ENCODE peak calls at places on chromosomes 11 and 22, in four cellular contexts. One of them, this sample, is unnamed.
A peak's percentile ranks its signal among the peaks of the same experiment; 100 is the strongest.

GRCh38 chr11:112596324-112596723 is 335.7 kb upstream of the PLET1 start:
- DNase-seq in heart right ventricle: no peak
- DNase-seq in psoas muscle: no peak
- DNase-seq in tibial nerve: no peak
- DNase-seq in this sample: no peak

GRCh38 chr11:36631704-36632287 is 33.8 kb upstream of the RAG2 start:
- DNase-seq in heart right ventricle: no peak
- DNase-seq in psoas muscle: no peak
- DNase-seq in tibial nerve: no peak
- DNase-seq in this sample: no peak

GRCh38 chr11:47183031-47183856 is 3.0 kb downstream of the PACSIN3 start:
- DNase-seq in heart right ventricle: peak; percentile 60
- DNase-seq in psoas muscle: peak; percentile 90
- DNase-seq in tibial nerve: no peak
- DNase-seq in this sample: peak; percentile 77

GRCh38 chr11:49377978-49378377 is 169.6 kb upstream of the FOLH1 start:
- DNase-seq in heart right ventricle: no peak
- DNase-seq in psoas muscle: no peak
- DNase-seq in tibial nerve: no peak
- DNase-seq in this sample: no peak

GRCh38 chr11:101870510-101870909 is 44.3 kb upstream of the CEP126 start:
- DNase-seq in heart right ventricle: no peak
- DNase-seq in psoas muscle: no peak
- DNase-seq in tibial nerve: no peak
- DNase-seq in this sample: no peak

GRCh38 chr11:85918910-85919794 is 64.0 kb downstream of the CCDC83 start:
- DNase-seq in heart right ventricle: no peak
- DNase-seq in psoas muscle: no peak
- DNase-seq in tibial nerve: no peak
- DNase-seq in this sample: no peak

GRCh38 chr11:117703209-117703608 is 93.8 kb downstream of the DSCAML1 start:
- DNase-seq in heart right ventricle: no peak
- DNase-seq in psoas muscle: no peak
- DNase-seq in tibial nerve: no peak
- DNase-seq in this sample: no peak

GRCh38 chr22:44131412-44131811 is 49.3 kb upstream of the PARVG start:
- DNase-seq in heart right ventricle: no peak
- DNase-seq in psoas muscle: peak; percentile 11
- DNase-seq in tibial nerve: no peak
- DNase-seq in this sample: no peak

GRCh38 chr11:76984741-76985140 is 49.5 kb upstream of the B3GNT6 start:
- DNase-seq in heart right ventricle: no peak
- DNase-seq in psoas muscle: no peak
- DNase-seq in tibial nerve: no peak
- DNase-seq in this sample: no peak

GRCh38 chr11:41978951-41979350 is 519.5 kb upstream of the LRRC4C start:
- DNase-seq in heart right ventricle: no peak
- DNase-seq in psoas muscle: no peak
- DNase-seq in tibial nerve: no peak
- DNase-seq in this sample: no peak

GRCh38 chr11:3990406-3990805 is 104.2 kb upstream of the RRM1 start:
- DNase-seq in heart right ventricle: no peak
- DNase-seq in psoas muscle: no peak
- DNase-seq in tibial nerve: no peak
- DNase-seq in this sample: no peak

GRCh38 chr11:36053901-36054300 is 110.0 kb downstream of the LDLRAD3 start:
- DNase-seq in heart right ventricle: no peak
- DNase-seq in psoas muscle: no peak
- DNase-seq in tibial nerve: no peak
- DNase-seq in this sample: no peak

GRCh38 chr11:2377511-2378443 is 667 bp downstream of the CD81 start:
- DNase-seq in heart right ventricle: peak; percentile 78
- DNase-seq in psoas muscle: peak; percentile 83
- DNase-seq in tibial nerve: peak; percentile 76
- DNase-seq in this sample: no peak

GRCh38 chr11:8963569-8964323 is 496 bp downstream of the TMEM9B start:
- DNase-seq in heart right ventricle: peak; percentile 75
- DNase-seq in psoas muscle: peak; percentile 88
- DNase-seq in tibial nerve: peak; percentile 38
- DNase-seq in this sample: peak; percentile 80

GRCh38 chr11:80350541-80350940 is 909.7 kb upstream of the TENM4 start:
- DNase-seq in heart right ventricle: no peak
- DNase-seq in psoas muscle: no peak
- DNase-seq in tibial nerve: no peak
- DNase-seq in this sample: no peak

GRCh38 chr11:14980854-14981253 is 8.7 kb upstream of the CALCA start:
- DNase-seq in heart right ventricle: no peak
- DNase-seq in psoas muscle: no peak
- DNase-seq in tibial nerve: no peak
- DNase-seq in this sample: peak; percentile 47

GRCh38 chr11:74849525-74850391 is 99.1 kb downstream of the XRRA1 start:
- DNase-seq in heart right ventricle: peak; percentile 15
- DNase-seq in psoas muscle: peak; percentile 57
- DNase-seq in tibial nerve: no peak
- DNase-seq in this sample: no peak

GRCh38 chr11:72958790-72959189 is 144.6 kb downstream of the ATG16L2 start:
- DNase-seq in heart right ventricle: no peak
- DNase-seq in psoas muscle: no peak
- DNase-seq in tibial nerve: no peak
- DNase-seq in this sample: no peak

GRCh38 chr22:39309364-39309861 is 10.0 kb downstream of the RPL3 start:
- DNase-seq in heart right ventricle: no peak
- DNase-seq in psoas muscle: no peak
- DNase-seq in tibial nerve: no peak
- DNase-seq in this sample: no peak

GRCh38 chr22:20940178-20940790 is 23.1 kb downstream of the CRKL start:
- DNase-seq in heart right ventricle: no peak
- DNase-seq in psoas muscle: no peak
- DNase-seq in tibial nerve: no peak
- DNase-seq in this sample: no peak

GRCh38 chr11:102253018-102253775 is 64.1 kb upstream of the BIRC3 start:
- DNase-seq in heart right ventricle: no peak
- DNase-seq in psoas muscle: no peak
- DNase-seq in tibial nerve: no peak
- DNase-seq in this sample: no peak

GRCh38 chr22:29520851-29521250 is 32.7 kb downstream of the THOC5 start:
- DNase-seq in heart right ventricle: no peak
- DNase-seq in psoas muscle: no peak
- DNase-seq in tibial nerve: no peak
- DNase-seq in this sample: no peak

GRCh38 chr11:14414470-14415461 is 55.8 kb upstream of the RRAS2 start:
- DNase-seq in heart right ventricle: no peak
- DNase-seq in psoas muscle: no peak
- DNase-seq in tibial nerve: no peak
- DNase-seq in this sample: no peak

GRCh38 chr22:28128827-28129226 is 209.8 kb upstream of the PITPNB start:
- DNase-seq in heart right ventricle: no peak
- DNase-seq in psoas muscle: no peak
- DNase-seq in tibial nerve: no peak
- DNase-seq in this sample: no peak

GRCh38 chr11:123461164-123461563 is 31.1 kb downstream of the GRAMD1B start:
- DNase-seq in heart right ventricle: peak; percentile 68
- DNase-seq in psoas muscle: peak; percentile 89
- DNase-seq in tibial nerve: peak; percentile 17
- DNase-seq in this sample: peak; percentile 93

GRCh38 chr11:108871867-108872266 is 207.0 kb downstream of the DDX10 start:
- DNase-seq in heart right ventricle: no peak
- DNase-seq in psoas muscle: no peak
- DNase-seq in tibial nerve: no peak
- DNase-seq in this sample: no peak

GRCh38 chr22:46096706-46097230 is 53.6 kb upstream of the PPARA start:
- DNase-seq in heart right ventricle: no peak
- DNase-seq in psoas muscle: no peak
- DNase-seq in tibial nerve: no peak
- DNase-seq in this sample: no peak

GRCh38 chr22:41699264-41700104 is at the start of gene MEI1:
- DNase-seq in heart right ventricle: peak; percentile 86
- DNase-seq in psoas muscle: peak; percentile 92
- DNase-seq in tibial nerve: peak; percentile 58
- DNase-seq in this sample: peak; percentile 65

DNA sequence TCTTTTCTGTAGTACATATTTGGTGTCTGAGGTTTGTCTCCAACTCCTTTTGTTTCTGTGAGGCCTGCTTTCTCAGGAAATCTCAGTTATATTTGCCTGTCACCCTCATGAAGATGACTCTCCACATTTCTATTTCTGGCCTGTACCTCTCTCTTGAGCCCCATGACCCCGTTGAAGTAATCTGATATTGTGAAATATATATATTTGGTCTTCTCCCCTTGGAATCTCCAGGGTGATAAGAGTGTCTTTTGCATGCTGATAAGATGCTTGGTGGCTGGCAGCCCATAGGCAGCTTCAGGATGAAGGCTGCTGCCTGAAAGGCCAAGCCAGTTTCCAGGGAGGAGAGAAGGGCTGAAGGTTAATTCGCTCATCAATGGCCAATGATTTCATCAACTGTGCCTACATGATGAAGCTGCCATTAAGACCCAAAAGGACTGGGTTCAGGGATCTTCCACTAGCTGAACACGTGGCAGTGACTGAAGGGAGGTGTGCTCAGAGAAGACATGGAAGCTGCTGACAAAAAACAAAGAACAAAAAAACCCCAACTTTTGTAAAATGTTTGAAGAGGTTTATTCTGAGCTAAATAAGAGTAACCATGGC is 67.4 kb downstream of the MICAL2 start:
- DNase-seq in heart right ventricle: no peak
- DNase-seq in psoas muscle: no peak
- DNase-seq in tibial nerve: no peak
- DNase-seq in this sample: no peak
- H3K4me3 ChIP-seq in heart right ventricle: no peak overlapping the region
- H3K4me3 ChIP-seq in psoas muscle: no peak overlapping the region
- H3K4me3 ChIP-seq in tibial nerve: no peak overlapping the region
- H3K4me3 ChIP-seq in this sample: no peak overlapping the region

GRCh38 chr22:22883090-22883727 is 4.4 kb upstream of the IGLL5 start:
- DNase-seq in heart right ventricle: no peak
- DNase-seq in psoas muscle: no peak
- DNase-seq in tibial nerve: no peak
- DNase-seq in this sample: no peak

GRCh38 chr22:22884010-22884887 is 3.4 kb upstream of the IGLL5 start:
- DNase-seq in heart right ventricle: peak; percentile 64
- DNase-seq in psoas muscle: no peak
- DNase-seq in tibial nerve: peak; percentile 81
- DNase-seq in this sample: no peak

GRCh38 chr22:22887621-22888503 is at the start of gene IGLL5:
- DNase-seq in heart right ventricle: no peak
- DNase-seq in psoas muscle: no peak
- DNase-seq in tibial nerve: no peak
- DNase-seq in this sample: no peak

GRCh38 chr22:22886546-22886945 is 1.1 kb upstream of the IGLL5 start:
- DNase-seq in heart right ventricle: no peak
- DNase-seq in psoas muscle: no peak
- DNase-seq in tibial nerve: no peak
- DNase-seq in this sample: no peak

DNA sequence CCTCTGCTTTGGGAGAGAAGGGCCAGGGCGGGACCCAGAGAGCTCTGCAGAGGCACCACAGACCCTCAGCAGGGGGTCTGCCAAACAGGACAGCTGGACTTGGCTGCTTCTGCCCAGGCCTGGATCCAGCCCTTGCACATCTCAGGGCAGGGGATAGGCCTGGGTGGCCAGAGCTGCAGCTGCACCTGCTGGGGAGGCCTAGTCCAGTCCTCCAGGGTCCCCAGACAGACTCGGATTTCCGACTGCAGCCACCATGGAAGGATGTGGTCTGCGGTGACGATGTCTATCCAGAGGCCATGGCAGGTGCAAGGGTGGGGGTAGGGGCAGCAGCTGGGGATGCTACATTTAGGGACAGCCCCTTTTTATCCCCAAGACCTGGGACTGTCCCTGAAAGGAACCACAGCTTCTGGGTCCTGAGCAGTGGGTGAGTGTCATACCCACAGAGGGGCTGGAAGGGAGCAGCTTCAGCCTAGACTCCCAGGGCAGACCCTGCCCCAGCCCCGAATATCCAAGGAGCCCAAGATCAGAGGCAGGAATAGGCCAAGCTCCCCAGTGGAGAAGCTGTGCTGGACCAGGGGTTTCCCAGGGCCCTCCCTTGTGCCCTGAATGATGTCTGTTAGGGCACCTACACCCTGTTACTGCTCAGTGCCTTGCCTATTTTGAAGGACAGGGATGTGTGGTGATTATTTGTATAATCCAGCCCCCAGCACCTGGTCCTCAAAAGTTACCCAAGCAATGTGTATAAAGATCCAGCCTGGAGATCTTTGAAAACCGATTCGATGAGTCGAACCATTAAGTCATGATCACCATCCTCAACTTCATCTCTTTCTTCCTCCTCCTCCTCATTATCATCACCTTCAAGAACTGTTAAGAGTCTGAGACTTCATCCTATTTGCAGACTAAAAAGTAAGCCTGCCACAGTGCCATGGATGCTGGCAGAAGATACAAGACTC is 2.5 kb upstream of the IGLL5 start:
- DNase-seq in heart right ventricle: peak; percentile 1
- DNase-seq in psoas muscle: no peak
- DNase-seq in tibial nerve: no peak
- DNase-seq in this sample: no peak
- H3K9me3 ChIP-seq in heart right ventricle: no peaks in the 10 kb centered on the region
- H3K9me3 ChIP-seq in psoas muscle: no peaks in the 10 kb centered on the region
- H3K9me3 ChIP-seq in tibial nerve: no peaks in the 10 kb centered on the region
- H3K9me3 ChIP-seq in this sample: no peaks in the 10 kb centered on the region

DNA sequence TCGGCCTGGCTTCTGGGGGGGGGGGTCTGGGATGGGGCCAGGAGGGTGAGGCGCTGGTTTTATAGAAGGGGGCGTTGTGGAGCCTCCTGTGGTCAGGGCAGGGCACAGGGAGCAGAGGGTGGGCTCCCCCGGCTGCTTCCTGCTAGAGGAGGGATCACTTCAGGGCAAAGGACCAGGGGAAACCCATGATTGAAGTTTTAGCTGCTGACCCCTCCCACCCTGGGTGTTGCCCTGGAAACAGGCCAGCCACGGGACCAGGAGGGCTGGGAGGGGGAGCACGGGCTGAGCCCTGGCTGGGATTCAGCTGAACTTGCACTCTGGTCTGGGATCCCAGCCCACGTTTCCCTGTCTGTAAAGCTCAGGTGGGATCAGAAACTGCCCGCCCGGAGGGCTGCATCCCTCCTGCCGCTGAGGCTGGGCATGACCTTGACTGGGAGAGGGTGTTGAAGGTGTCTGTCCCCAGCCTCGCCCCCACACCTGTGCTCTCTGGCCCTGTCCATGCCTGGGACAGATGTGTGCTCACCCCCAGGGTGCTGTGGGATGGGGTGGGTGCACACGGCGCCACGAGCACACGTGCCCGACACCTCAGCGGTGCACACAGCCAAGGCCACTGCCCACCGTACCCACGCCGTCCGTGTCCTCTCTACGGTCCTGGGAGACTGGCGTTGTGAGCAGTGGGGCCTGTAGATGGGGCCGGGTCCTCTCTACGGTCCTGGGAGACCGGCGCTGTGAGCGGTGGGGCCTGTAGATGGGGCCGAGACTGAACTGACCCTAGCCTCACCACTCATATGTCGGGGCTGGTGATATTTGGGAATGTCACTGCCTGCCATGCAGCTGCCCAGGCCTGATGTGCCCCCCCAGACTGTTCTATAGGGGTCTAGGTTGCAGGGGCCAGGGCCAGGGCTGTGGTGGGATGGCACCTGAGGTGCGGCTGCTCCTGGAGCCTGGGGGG is 2.3 kb downstream of the TSPAN4 start:
- DNase-seq in heart right ventricle: peak; percentile 96
- DNase-seq in psoas muscle: peak; percentile 96
- DNase-seq in tibial nerve: peak; percentile 97
- DNase-seq in this sample: peak; percentile 85
- TF ChIP-seq CTCF in heart right ventricle: no peak
- TF ChIP-seq CTCF in psoas muscle: no peak
- TF ChIP-seq CTCF in tibial nerve: no peak
- TF ChIP-seq CTCF in this sample: no peak

GRCh38 chr22:17131686-17132085 is 10.5 kb upstream of the TMEM121B start:
- DNase-seq in heart right ventricle: no peak
- DNase-seq in psoas muscle: no peak
- DNase-seq in tibial nerve: no peak
- DNase-seq in this sample: no peak
- H3K4me3 ChIP-seq in heart right ventricle: peak overlapping the region; percentile 12
- H3K4me3 ChIP-seq in psoas muscle: peak overlapping the region; percentile 30
- H3K4me3 ChIP-seq in tibial nerve: no peak overlapping the region
- H3K4me3 ChIP-seq in this sample: no peak overlapping the region

This sample was measured in gastrocnemius medialis.